ENCODE peak calls at places on chromosomes 11 and 22, in five cellular contexts. S, P, F, W and K are unnamed samples. For H3K36me3, the result is how much of the 10 kb centered on the place peaks cover.

GRCh38 chr11:111941963-111942362 is 4.8 kb downstream of the DIXDC1 start:
- DNase-seq in F (no peak), P (no peak), W (no peak), S (peak), K (peak)

GRCh38 chr11:10646005-10646404 is 47.5 kb downstream of the IRAG1 start:
- DNase-seq in P (no peak), F (no peak), W (no peak), S (no peak), K (peak)

GRCh38 chr22:36220457-36220921 is 18.8 kb downstream of the APOL2 start:
- DNase-seq in W (peak), S (peak), F (no peak), P (no peak), K (no peak)

GRCh38 chr11:128022007-128022368 is 565.4 kb downstream of the ETS1 start:
- DNase-seq in W (no peak), S (no peak), P (no peak), F (no peak), K (no peak)

GRCh38 chr22:46117206-46118199 is 32.8 kb upstream of the PPARA start:
- DNase-seq in W (peak), S (no peak), F (no peak), P (no peak), K (no peak)

GRCh38 chr11:116193321-116194114 is 579.3 kb downstream of the BUD13 start:
- DNase-seq in W (peak), F (no peak), S (peak), P (peak), K (peak)

GRCh38 chr11:118289411-118289810 is 15.1 kb upstream of the CD3E start:
- DNase-seq in S (no peak), P (no peak), W (no peak), F (no peak), K (no peak)

GRCh38 chr11:11748706-11749365 is 92.9 kb upstream of the USP47 start:
- DNase-seq in W (no peak), S (no peak), P (no peak), F (no peak), K (no peak)

GRCh38 chr22:39138357-39138997 is 14.0 kb downstream of the CBX7 start:
- DNase-seq in S (no peak), P (no peak), W (no peak), F (no peak), K (no peak)

GRCh38 chr22:46754110-46754799 is 8.2 kb upstream of the TBC1D22A start:
- DNase-seq in P (peak), S (peak), F (peak), W (peak), K (peak)

GRCh38 chr11:47087801-47088200 is 88.9 kb downstream of the ARFGAP2 start:
- DNase-seq in F (no peak), P (no peak), W (no peak), S (no peak), K (no peak)

GRCh38 chr11:12285811-12286222 is 91.6 kb upstream of the PARVA start:
- DNase-seq in P (no peak), W (no peak), F (no peak), S (no peak), K (no peak)

GRCh38 chr11:116690623-116691022 is 82.2 kb downstream of the BUD13 start:
- DNase-seq in F (no peak), P (no peak), S (no peak), W (no peak), K (no peak)

GRCh38 chr11:68045900-68046299 is 7.1 kb downstream of the TCIRG1 start:
- DNase-seq in S (no peak), F (no peak), P (no peak), W (no peak), K (no peak)

GRCh38 chr22:37989146-37990045 is 5.0 kb upstream of the SOX10 start:
- DNase-seq in S (no peak), P (no peak), W (no peak), F (no peak), K (no peak)

GRCh38 chr11:46537851-46538295 is 56.0 kb downstream of the AMBRA1 start:
- DNase-seq in P (peak), S (peak), W (peak), F (peak), K (peak)

GRCh38 chr11:45457649-45458048 is 171.5 kb upstream of the SYT13 start:
- DNase-seq in W (no peak), P (no peak), F (no peak), S (no peak), K (no peak)

GRCh38 chr11:14974021-14974698 is 2.0 kb upstream of the CALCA start:
- DNase-seq in P (peak), S (no peak), F (no peak), W (no peak), K (no peak)

GRCh38 chr22:38218661-38219331 is 17.0 kb downstream of the MAFF start:
- DNase-seq in S (peak), F (peak), W (peak), P (peak), K (peak)

GRCh38 chr11:96614846-96615245 is 225.0 kb downstream of the JRKL start:
- DNase-seq in S (no peak), F (no peak), P (no peak), W (no peak), K (no peak)

GRCh38 chr11:115054541-115055538 is 376.5 kb downstream of the NXPE2 start:
- DNase-seq in S (peak), W (no peak), P (no peak), F (no peak), K (no peak)

GRCh38 chr22:37855462-37855861 is 6.2 kb downstream of the EIF3L start:
- DNase-seq in S (no peak), P (no peak), W (no peak), F (no peak), K (no peak)

GRCh38 chr22:44126807-44127206 is 53.9 kb upstream of the PARVG start:
- DNase-seq in W (no peak), P (no peak), F (no peak), S (no peak), K (no peak)

GRCh38 chr11:120565436-120566155 is 54.0 kb downstream of the GRIK4 start:
- DNase-seq in P (no peak), W (no peak), F (no peak), S (no peak), K (no peak)

GRCh38 chr11:64711138-64711943 is 11.7 kb downstream of the NRXN2 start:
- DNase-seq in P (no peak), F (no peak), S (no peak), W (no peak), K (no peak)

GRCh38 chr11:72788250-72788649 is 5.6 kb downstream of the STARD10 start:
- DNase-seq in P (no peak), F (no peak), S (no peak), W (no peak), K (no peak)

GRCh38 chr11:121293276-121293569 is 652 bp downstream of the SC5D start:
- DNase-seq in W (no peak), F (no peak), P (no peak), S (no peak), K (no peak)

GRCh38 chr11:59179121-59179520 is 7.2 kb downstream of the DTX4 start:
- DNase-seq in W (no peak), S (no peak), P (no peak), F (no peak), K (no peak)

GRCh38 chr11:79488286-79488685 is 47.5 kb upstream of the TENM4 start:
- DNase-seq in W (peak), P (no peak), S (no peak), F (no peak), K (no peak)

GRCh38 chr11:75214411-75214821 is 26.2 kb upstream of the TPBGL start:
- DNase-seq in P (peak), S (peak), F (peak), W (peak), K (peak)

GRCh38 chr11:128232588-128232987 is 354.8 kb downstream of the ETS1 start:
- DNase-seq in S (no peak), P (no peak), W (no peak), F (no peak), K (no peak)

GRCh38 chr11:15955595-15955994 is 400.8 kb downstream of the SOX6 start:
- DNase-seq in P (no peak), F (no peak), S (no peak), W (no peak), K (no peak)

DNA sequence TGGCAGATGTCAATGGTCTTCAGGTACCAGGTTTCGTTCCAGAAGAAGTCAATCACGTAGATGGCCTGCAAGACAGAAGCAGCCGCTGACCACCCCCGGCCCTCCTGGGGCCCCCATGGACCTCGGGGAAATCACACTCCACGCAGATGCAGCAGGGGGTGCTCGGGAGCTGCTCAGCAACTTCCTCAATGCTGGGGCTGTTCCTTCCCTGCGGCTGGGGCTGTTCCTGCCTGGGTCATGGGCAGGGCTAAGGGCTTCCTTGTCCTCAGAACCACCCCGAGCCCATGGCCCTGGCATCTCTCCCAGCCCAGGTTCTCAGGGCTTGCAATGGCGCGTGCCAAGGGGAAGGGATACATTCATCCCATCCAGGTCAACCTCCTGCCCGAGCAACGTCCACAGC is 10.3 kb downstream of the DHCR7 start:
- DNase-seq in W (peak), S (no peak), P (no peak), F (no peak), K (no peak)
- TF ChIP-seq CTCF in W (no peak), S (no peak), P (no peak), F (no peak), K (no peak)

DNA sequence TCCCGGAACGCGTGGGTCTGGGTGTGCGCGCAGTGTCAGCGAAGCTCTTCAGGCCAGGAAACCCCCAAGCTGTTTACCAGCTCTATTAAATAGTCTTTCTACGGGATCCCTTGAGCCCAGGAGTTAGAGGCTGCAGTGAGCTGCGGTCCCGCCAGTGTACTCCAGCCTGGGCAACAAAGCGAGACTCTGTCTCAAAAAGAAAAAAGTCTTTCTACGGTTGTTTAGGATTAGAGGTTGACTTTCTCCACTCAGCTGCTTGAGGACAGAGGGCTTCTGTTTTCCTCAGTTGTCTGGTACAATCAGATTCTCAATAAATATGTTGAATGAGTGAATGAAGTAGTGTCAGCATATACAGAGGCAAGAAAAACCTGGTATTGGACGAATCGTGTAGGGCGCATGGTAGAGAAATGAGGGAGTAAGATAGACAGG is 616 bp downstream of the SART1 start:
- DNase-seq in P (no peak), F (no peak), S (no peak), W (no peak), K (no peak)
- TF ChIP-seq POLR2A in P (no peak), F (no peak), S (no peak), W (no peak), K (no peak)

DNA sequence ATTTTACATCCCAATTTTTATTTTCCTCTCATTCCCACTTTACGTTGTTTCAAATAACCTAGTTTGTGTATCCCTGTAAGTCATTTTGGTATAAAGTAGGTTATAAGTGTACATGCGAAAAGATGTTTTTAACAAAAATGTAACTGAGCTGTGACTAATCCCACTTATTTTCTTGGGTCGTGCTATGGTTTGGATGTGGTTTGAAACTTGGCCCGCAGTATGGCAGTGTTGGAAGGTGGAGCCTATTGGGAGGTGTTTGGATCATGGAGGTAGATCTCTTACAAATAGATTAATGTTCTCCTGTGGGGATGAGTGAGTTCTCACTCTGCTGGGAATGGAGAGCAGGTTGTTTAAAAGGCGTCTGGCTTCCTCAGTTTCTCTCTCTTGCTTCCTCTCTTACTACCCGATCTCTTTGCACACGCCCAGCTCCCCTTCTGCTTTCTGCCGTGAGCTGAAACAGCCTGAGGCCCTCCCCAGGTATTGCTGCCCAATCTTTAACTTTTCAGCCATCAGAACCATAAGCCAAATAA is 7.2 kb downstream of the RPL27A start:
- DNase-seq in F (no peak), P (no peak), S (no peak), W (no peak), K (no peak)
- H3K36me3 ChIP-seq in F (under half), P (under half), S (half or more), W (under half), K (half or more)

GRCh38 chr11:92083123-92083522 is 141.5 kb upstream of the FAT3 start:
- DNase-seq in S (no peak), P (no peak), W (no peak), F (no peak), K (no peak)
- TF ChIP-seq CTCF in S (no peak), P (no peak), W (no peak), F (no peak), K (no peak)

GRCh38 chr11:66286699-66287098 is 2.2 kb downstream of the YIF1A start:
- DNase-seq in F (no peak), P (no peak), S (no peak), W (peak), K (no peak)

GRCh38 chr11:66288866-66289547 is at the start of gene YIF1A:
- DNase-seq in P (peak), F (peak), S (peak), W (peak), K (peak)

GRCh38 chr11:66288138-66288865 is 641 bp downstream of the YIF1A start:
- DNase-seq in F (no peak), W (peak), S (no peak), P (peak), K (no peak)

GRCh38 chr11:66285250-66285947 is 3.5 kb downstream of the YIF1A start:
- DNase-seq in S (no peak), W (no peak), P (no peak), F (no peak), K (no peak)

DNA sequence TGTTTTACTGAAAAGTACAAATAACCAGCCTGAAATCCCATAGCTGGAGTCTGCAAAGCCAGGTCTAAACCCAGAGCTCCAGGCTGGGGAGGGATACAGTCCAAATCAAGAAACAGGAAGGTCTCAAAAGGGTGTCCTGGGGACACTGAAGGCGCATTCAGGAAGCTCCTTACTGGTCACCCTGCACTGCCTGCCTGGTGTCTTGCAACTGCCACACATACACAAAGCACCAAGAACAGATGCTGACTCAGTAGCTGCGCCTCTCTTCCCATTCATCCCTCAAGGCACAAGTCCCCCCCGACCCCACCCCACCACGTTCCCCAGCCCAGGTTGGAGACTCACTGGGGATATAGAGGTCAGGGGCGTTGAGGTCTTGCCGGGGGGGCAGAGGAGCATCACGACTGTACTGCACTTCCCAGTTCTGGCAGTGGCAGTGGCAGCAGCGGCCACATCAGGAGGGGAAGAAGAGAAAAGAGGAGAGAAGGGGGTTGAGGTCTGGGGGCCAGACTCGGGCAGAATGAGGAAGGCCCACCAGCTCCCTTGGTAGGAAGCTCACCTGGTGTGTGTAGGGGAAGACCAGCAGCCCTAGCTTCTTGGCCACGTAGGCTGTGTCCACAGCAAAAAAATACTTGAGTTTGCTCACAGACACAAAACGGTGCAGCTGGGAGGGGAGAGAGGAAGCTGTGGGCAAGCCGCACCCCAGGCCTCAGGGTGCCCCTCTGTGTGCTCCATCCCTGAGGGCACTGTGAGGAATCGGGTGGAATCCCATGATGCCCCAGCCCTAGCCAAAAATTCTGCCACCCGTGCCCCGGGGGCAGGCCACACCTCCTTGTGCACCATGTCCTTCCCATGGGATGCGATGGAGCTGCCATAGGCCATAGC is 1.4 kb downstream of the YIF1A start:
- DNase-seq in P (no peak), W (peak), S (no peak), F (no peak), K (no peak)
- TF ChIP-seq POLR2A in P (no peak), W (no peak), S (no peak), F (no peak), K (no peak)